ENCODE peak calls at places on chromosomes 1 and 21, in nine cellular contexts. One of them, this sample, is unnamed.

GRCh38 chr1:85494074-85494956 is 29.4 kb upstream of the DDAH1 start:
- DNase-seq in endothelial cell: no peak
- DNase-seq in CD4-positive, CD25-positive, alpha-beta regulatory T cell: no peak
- DNase-seq in amniotic stem cell: no peak
- DNase-seq in cerebellum: no peak
- DNase-seq in activated CD4-positive, CD25-positive, alpha-beta regulatory T cell treated with anti-CD3 and anti-CD28 coated beads, Interleukin-2, amount 50 U/mL, for 72 hours: no peak
- DNase-seq in upper lobe of right lung: no peak
- DNase-seq in cerebellar cortex: no peak
- DNase-seq in SK-MEL-5: peak
- DNase-seq in this sample: no peak

GRCh38 chr1:17098440-17099317 is 20.6 kb downstream of the PADI2 start:
- DNase-seq in cerebellar cortex: peak
- DNase-seq in cerebellum: peak
- DNase-seq in activated CD4-positive, CD25-positive, alpha-beta regulatory T cell treated with anti-CD3 and anti-CD28 coated beads, Interleukin-2, amount 50 U/mL, for 72 hours: no peak
- DNase-seq in CD4-positive, CD25-positive, alpha-beta regulatory T cell: no peak
- DNase-seq in amniotic stem cell: no peak
- DNase-seq in SK-MEL-5: no peak
- DNase-seq in endothelial cell: no peak
- DNase-seq in upper lobe of right lung: no peak
- DNase-seq in this sample: peak

GRCh38 chr1:35876988-35877387 is 6.0 kb upstream of the AGO1 start:
- DNase-seq in activated CD4-positive, CD25-positive, alpha-beta regulatory T cell treated with anti-CD3 and anti-CD28 coated beads, Interleukin-2, amount 50 U/mL, for 72 hours: no peak
- DNase-seq in CD4-positive, CD25-positive, alpha-beta regulatory T cell: peak
- DNase-seq in cerebellum: no peak
- DNase-seq in endothelial cell: peak
- DNase-seq in SK-MEL-5: no peak
- DNase-seq in cerebellar cortex: no peak
- DNase-seq in amniotic stem cell: no peak
- DNase-seq in upper lobe of right lung: no peak
- DNase-seq in this sample: no peak

GRCh38 chr21:45419162-45419561 is 14.2 kb downstream of the COL18A1 start:
- DNase-seq in cerebellar cortex: no peak
- DNase-seq in upper lobe of right lung: no peak
- DNase-seq in activated CD4-positive, CD25-positive, alpha-beta regulatory T cell treated with anti-CD3 and anti-CD28 coated beads, Interleukin-2, amount 50 U/mL, for 72 hours: no peak
- DNase-seq in cerebellum: no peak
- DNase-seq in endothelial cell: no peak
- DNase-seq in SK-MEL-5: no peak
- DNase-seq in CD4-positive, CD25-positive, alpha-beta regulatory T cell: no peak
- DNase-seq in amniotic stem cell: no peak
- DNase-seq in this sample: no peak

GRCh38 chr1:55143686-55144085 is 71.5 kb downstream of the USP24 start:
- DNase-seq in upper lobe of right lung: no peak
- DNase-seq in CD4-positive, CD25-positive, alpha-beta regulatory T cell: peak
- DNase-seq in endothelial cell: no peak
- DNase-seq in cerebellum: peak
- DNase-seq in cerebellar cortex: peak
- DNase-seq in SK-MEL-5: peak
- DNase-seq in activated CD4-positive, CD25-positive, alpha-beta regulatory T cell treated with anti-CD3 and anti-CD28 coated beads, Interleukin-2, amount 50 U/mL, for 72 hours: no peak
- DNase-seq in amniotic stem cell: no peak
- DNase-seq in this sample: peak

GRCh38 chr1:34681481-34682451 is 73.1 kb upstream of the GJB5 start:
- DNase-seq in amniotic stem cell: no peak
- DNase-seq in SK-MEL-5: peak
- DNase-seq in CD4-positive, CD25-positive, alpha-beta regulatory T cell: peak
- DNase-seq in endothelial cell: peak
- DNase-seq in activated CD4-positive, CD25-positive, alpha-beta regulatory T cell treated with anti-CD3 and anti-CD28 coated beads, Interleukin-2, amount 50 U/mL, for 72 hours: peak
- DNase-seq in cerebellar cortex: peak
- DNase-seq in upper lobe of right lung: no peak
- DNase-seq in cerebellum: peak
- DNase-seq in this sample: peak

GRCh38 chr1:248924696-248925532 is 18.9 kb downstream of the PGBD2 start:
- DNase-seq in upper lobe of right lung: no peak
- DNase-seq in cerebellar cortex: peak
- DNase-seq in SK-MEL-5: peak
- DNase-seq in cerebellum: peak
- DNase-seq in CD4-positive, CD25-positive, alpha-beta regulatory T cell: peak
- DNase-seq in endothelial cell: no peak
- DNase-seq in activated CD4-positive, CD25-positive, alpha-beta regulatory T cell treated with anti-CD3 and anti-CD28 coated beads, Interleukin-2, amount 50 U/mL, for 72 hours: no peak
- DNase-seq in amniotic stem cell: no peak
- DNase-seq in this sample: peak

GRCh38 chr1:230825061-230825803 is 43.1 kb downstream of the C1orf198 start:
- DNase-seq in activated CD4-positive, CD25-positive, alpha-beta regulatory T cell treated with anti-CD3 and anti-CD28 coated beads, Interleukin-2, amount 50 U/mL, for 72 hours: no peak
- DNase-seq in amniotic stem cell: peak
- DNase-seq in SK-MEL-5: peak
- DNase-seq in cerebellum: no peak
- DNase-seq in cerebellar cortex: no peak
- DNase-seq in endothelial cell: no peak
- DNase-seq in upper lobe of right lung: no peak
- DNase-seq in CD4-positive, CD25-positive, alpha-beta regulatory T cell: no peak
- DNase-seq in this sample: no peak

GRCh38 chr1:103514920-103515503 is 10.5 kb upstream of the RNPC3 start:
- DNase-seq in cerebellar cortex: peak
- DNase-seq in upper lobe of right lung: no peak
- DNase-seq in endothelial cell: peak
- DNase-seq in amniotic stem cell: no peak
- DNase-seq in cerebellum: peak
- DNase-seq in activated CD4-positive, CD25-positive, alpha-beta regulatory T cell treated with anti-CD3 and anti-CD28 coated beads, Interleukin-2, amount 50 U/mL, for 72 hours: no peak
- DNase-seq in CD4-positive, CD25-positive, alpha-beta regulatory T cell: peak
- DNase-seq in SK-MEL-5: peak
- DNase-seq in this sample: peak

GRCh38 chr1:11143401-11143800 is 43.7 kb upstream of the EXOSC10 start:
- DNase-seq in cerebellar cortex: no peak
- DNase-seq in upper lobe of right lung: no peak
- DNase-seq in CD4-positive, CD25-positive, alpha-beta regulatory T cell: no peak
- DNase-seq in endothelial cell: no peak
- DNase-seq in activated CD4-positive, CD25-positive, alpha-beta regulatory T cell treated with anti-CD3 and anti-CD28 coated beads, Interleukin-2, amount 50 U/mL, for 72 hours: no peak
- DNase-seq in amniotic stem cell: no peak
- DNase-seq in cerebellum: no peak
- DNase-seq in SK-MEL-5: no peak
- DNase-seq in this sample: no peak

GRCh38 chr1:30645807-30646206 is 77.6 kb downstream of the MATN1 start:
- DNase-seq in amniotic stem cell: no peak
- DNase-seq in cerebellum: no peak
- DNase-seq in SK-MEL-5: no peak
- DNase-seq in activated CD4-positive, CD25-positive, alpha-beta regulatory T cell treated with anti-CD3 and anti-CD28 coated beads, Interleukin-2, amount 50 U/mL, for 72 hours: no peak
- DNase-seq in upper lobe of right lung: peak
- DNase-seq in endothelial cell: no peak
- DNase-seq in cerebellar cortex: no peak
- DNase-seq in CD4-positive, CD25-positive, alpha-beta regulatory T cell: no peak
- DNase-seq in this sample: no peak

GRCh38 chr1:154714070-154714623 is 106.2 kb upstream of the ADAR start:
- DNase-seq in activated CD4-positive, CD25-positive, alpha-beta regulatory T cell treated with anti-CD3 and anti-CD28 coated beads, Interleukin-2, amount 50 U/mL, for 72 hours: no peak
- DNase-seq in CD4-positive, CD25-positive, alpha-beta regulatory T cell: peak
- DNase-seq in amniotic stem cell: no peak
- DNase-seq in endothelial cell: no peak
- DNase-seq in upper lobe of right lung: no peak
- DNase-seq in cerebellar cortex: no peak
- DNase-seq in SK-MEL-5: no peak
- DNase-seq in cerebellum: no peak
- DNase-seq in this sample: no peak

GRCh38 chr1:211577826-211578639 is 928 bp downstream of the SLC30A1 start:
- DNase-seq in amniotic stem cell: peak
- DNase-seq in cerebellar cortex: peak
- DNase-seq in CD4-positive, CD25-positive, alpha-beta regulatory T cell: peak
- DNase-seq in upper lobe of right lung: peak
- DNase-seq in activated CD4-positive, CD25-positive, alpha-beta regulatory T cell treated with anti-CD3 and anti-CD28 coated beads, Interleukin-2, amount 50 U/mL, for 72 hours: peak
- DNase-seq in cerebellum: peak
- DNase-seq in SK-MEL-5: peak
- DNase-seq in endothelial cell: peak
- DNase-seq in this sample: peak

GRCh38 chr1:29179641-29180184 is 2.0 kb downstream of the SRSF4 start:
- DNase-seq in CD4-positive, CD25-positive, alpha-beta regulatory T cell: peak
- DNase-seq in cerebellar cortex: no peak
- DNase-seq in upper lobe of right lung: no peak
- DNase-seq in cerebellum: no peak
- DNase-seq in endothelial cell: no peak
- DNase-seq in SK-MEL-5: no peak
- DNase-seq in activated CD4-positive, CD25-positive, alpha-beta regulatory T cell treated with anti-CD3 and anti-CD28 coated beads, Interleukin-2, amount 50 U/mL, for 72 hours: no peak
- DNase-seq in amniotic stem cell: no peak
- DNase-seq in this sample: no peak

GRCh38 chr21:35266546-35266945 is 217.4 kb upstream of the RUNX1 start:
- DNase-seq in activated CD4-positive, CD25-positive, alpha-beta regulatory T cell treated with anti-CD3 and anti-CD28 coated beads, Interleukin-2, amount 50 U/mL, for 72 hours: no peak
- DNase-seq in upper lobe of right lung: no peak
- DNase-seq in cerebellum: no peak
- DNase-seq in CD4-positive, CD25-positive, alpha-beta regulatory T cell: no peak
- DNase-seq in amniotic stem cell: no peak
- DNase-seq in endothelial cell: no peak
- DNase-seq in cerebellar cortex: no peak
- DNase-seq in SK-MEL-5: no peak
- DNase-seq in this sample: no peak